ENCODE peak calls at places on chromosome 12, in four cellular contexts. J is astrocyte of the spinal cord, K is AG04450, D is astrocyte of the cerebellum. M is an unnamed sample.

GRCh38 chr12:115752913-115753726 is 524.4 kb downstream of the MED13L start:
- DNase-seq in J (peak), K (peak), D (peak), M (peak)

GRCh38 chr12:110466791-110467190 is 1.3 kb downstream of the GPN3 start:
- DNase-seq in J (no peak), K (no peak), D (no peak), M (no peak)

GRCh38 chr12:121423682-121424631 is 24.0 kb downstream of the RNF34 start:
- DNase-seq in J (no peak), K (no peak), D (no peak), M (peak)

GRCh38 chr12:130026608-130027176 is 122.9 kb upstream of the TMEM132D start:
- DNase-seq in J (no peak), K (no peak), D (peak), M (peak)

GRCh38 chr12:112759786-112760185 is 31.8 kb upstream of the RPH3A start:
- DNase-seq in J (no peak), K (no peak), D (no peak), M (no peak)

GRCh38 chr12:128961957-128962356 is 108.7 kb downstream of the GLT1D1 start:
- DNase-seq in J (no peak), K (no peak), D (no peak), M (no peak)

GRCh38 chr12:104131609-104132008 is 6.4 kb downstream of the NFYB start:
- DNase-seq in J (no peak), K (no peak), D (no peak), M (no peak)

GRCh38 chr12:51087818-51088217 is 4.4 kb upstream of the CSRNP2 start:
- DNase-seq in J (no peak), K (no peak), D (no peak), M (no peak)

GRCh38 chr12:27652174-27652763 is 44.0 kb upstream of the REP15 start:
- DNase-seq in J (peak), K (peak), D (peak), M (peak)

GRCh38 chr12:98618952-98619351 is 25.5 kb downstream of the SLC25A3 start:
- DNase-seq in J (no peak), K (no peak), D (no peak), M (peak)

GRCh38 chr12:5586201-5586600 is 154.3 kb downstream of the NTF3 start:
- DNase-seq in J (peak), K (no peak), D (no peak), M (peak)

GRCh38 chr12:110536834-110537604 is 34.9 kb downstream of the RAD9B start:
- DNase-seq in J (no peak), K (no peak), D (no peak), M (no peak)

GRCh38 chr12:19031032-19031431 is 98.5 kb upstream of the PLEKHA5 start:
- DNase-seq in J (peak), K (no peak), D (peak), M (peak)

GRCh38 chr12:96578526-96579125 is 89.2 kb downstream of the CFAP54 start:
- DNase-seq in J (peak), K (peak), D (peak), M (peak)

GRCh38 chr12:13986031-13986430 is 4.6 kb upstream of the GRIN2B start:
- DNase-seq in J (no peak), K (no peak), D (no peak), M (no peak)

GRCh38 chr12:18135086-18135485 is 45.1 kb upstream of the RERGL start:
- DNase-seq in J (no peak), K (no peak), D (no peak), M (no peak)

GRCh38 chr12:107528731-107529365 is 156.8 kb upstream of the PWP1 start:
- DNase-seq in J (no peak), K (no peak), D (no peak), M (no peak)

GRCh38 chr12:40055227-40055579 is 50.7 kb downstream of the SLC2A13 start:
- DNase-seq in J (no peak), K (no peak), D (no peak), M (no peak)

GRCh38 chr12:129049917-129050316 is 196.6 kb downstream of the GLT1D1 start:
- DNase-seq in J (no peak), K (no peak), D (no peak), M (no peak)

GRCh38 chr12:52521581-52522266 is 1.5 kb upstream of the KRT5 start:
- DNase-seq in J (peak), K (no peak), D (peak), M (peak)

GRCh38 chr12:94145231-94145979 is 3.0 kb upstream of the PLXNC1 start:
- DNase-seq in J (peak), K (no peak), D (peak), M (peak)

GRCh38 chr12:124550123-124551089 is 17.0 kb downstream of the NCOR2 start:
- DNase-seq in J (peak), K (no peak), D (no peak), M (peak)

GRCh38 chr12:14993537-14994266 is 20.9 kb downstream of the PDE6H start:
- DNase-seq in J (peak), K (no peak), D (no peak), M (peak)

GRCh38 chr12:92412931-92413685 is 267.5 kb upstream of the BTG1 start:
- DNase-seq in J (peak), K (no peak), D (no peak), M (peak)

GRCh38 chr12:89019439-89020120 is 332.7 kb downstream of the DUSP6 start:
- DNase-seq in J (peak), K (peak), D (peak), M (peak)

GRCh38 chr12:94099191-94099983 is 49.0 kb upstream of the PLXNC1 start:
- DNase-seq in J (peak), K (peak), D (peak), M (no peak)

GRCh38 chr12:96399081-96399918 is 939 bp downstream of the CDK17 start:
- DNase-seq in J (peak), K (no peak), D (no peak), M (peak)

GRCh38 chr12:113292091-113292490 is 42.8 kb downstream of the SLC8B1 start:
- DNase-seq in J (peak), K (peak), D (no peak), M (peak)

GRCh38 chr12:46201284-46201789 is 67.5 kb downstream of the SLC38A1 start:
- DNase-seq in J (no peak), K (no peak), D (no peak), M (no peak)

GRCh38 chr12:79300199-79300568 is 390.6 kb downstream of the PAWR start:
- DNase-seq in J (peak), K (peak), D (no peak), M (peak)

GRCh38 chr12:19373569-19373968 is 65.7 kb upstream of the AEBP2 start:
- DNase-seq in J (no peak), K (no peak), D (no peak), M (no peak)

GRCh38 chr12:14239935-14240872 is 125.3 kb upstream of the ATF7IP start:
- DNase-seq in J (no peak), K (no peak), D (no peak), M (no peak)

GRCh38 chr12:42130670-42131402 is 13.8 kb downstream of the GXYLT1 start:
- DNase-seq in J (peak), K (no peak), D (no peak), M (peak)
- H3K4me3 ChIP-seq in J (peak), K (no peak), D (peak), M (no peak)

GRCh38 chr12:53746592-53747491 is 4.9 kb downstream of the CISTR start:
- DNase-seq in J (peak), K (peak), D (peak), M (peak)
- TF ChIP-seq CTCF in J (peak), K (peak), D (peak), M (peak)

GRCh38 chr12:7681535-7681934 is 14.0 kb downstream of the GDF3 start:
- DNase-seq in J (no peak), K (no peak), D (no peak), M (no peak)
- H3K4me3 ChIP-seq in J (no peak), K (no peak), D (no peak), M (no peak)

GRCh38 chr12:4579305-4580097 is 17.5 kb downstream of the DYRK4 start:
- DNase-seq in J (no peak), K (no peak), D (no peak), M (peak)
- TF ChIP-seq CTCF in J (peak), K (peak), D (peak), M (no peak)